ENCODE peak calls at places on chromosomes 2 and 18, in six cellular contexts. One of them, this sample, is unnamed.

GRCh38 chr18:29161429-29161828 is 984.5 kb upstream of the CDH2 start:
- DNase-seq in HepG2: no peak
- DNase-seq in K562: no peak
- DNase-seq in A549: no peak
- DNase-seq in endothelial cell of umbilical vein: peak; percentile 30
- DNase-seq in GM12878: no peak
- DNase-seq in this sample: no peak

GRCh38 chr2:43051316-43051715 is 175.1 kb downstream of the ZFP36L2 start:
- DNase-seq in K562: no peak
- DNase-seq in A549: peak; percentile 90
- DNase-seq in endothelial cell of umbilical vein: peak; percentile 81
- DNase-seq in HepG2: no peak
- DNase-seq in GM12878: no peak
- DNase-seq in this sample: no peak

GRCh38 chr2:203900298-203900697 is 32.7 kb downstream of the CTLA4 start:
- DNase-seq in GM12878: no peak
- DNase-seq in K562: no peak
- DNase-seq in A549: no peak
- DNase-seq in endothelial cell of umbilical vein: no peak
- DNase-seq in HepG2: no peak
- DNase-seq in this sample: no peak

GRCh38 chr18:29681578-29681977 is 1361.0 kb downstream of the DSC3 start:
- DNase-seq in A549: no peak
- DNase-seq in endothelial cell of umbilical vein: no peak
- DNase-seq in GM12878: no peak
- DNase-seq in K562: no peak
- DNase-seq in HepG2: no peak
- DNase-seq in this sample: no peak

GRCh38 chr2:219452361-219453317 is 18.0 kb downstream of the SPEG start:
- DNase-seq in GM12878: no peak
- DNase-seq in A549: no peak
- DNase-seq in HepG2: no peak
- DNase-seq in endothelial cell of umbilical vein: no peak
- DNase-seq in K562: peak; percentile 33
- DNase-seq in this sample: no peak

GRCh38 chr2:128424806-128425205 is 106.1 kb upstream of the HS6ST1 start:
- DNase-seq in GM12878: no peak
- DNase-seq in A549: no peak
- DNase-seq in K562: no peak
- DNase-seq in endothelial cell of umbilical vein: no peak
- DNase-seq in HepG2: no peak
- DNase-seq in this sample: no peak

GRCh38 chr2:159225025-159226016 is 61.2 kb downstream of the WDSUB1 start:
- DNase-seq in A549: no peak
- DNase-seq in GM12878: no peak
- DNase-seq in endothelial cell of umbilical vein: peak; percentile 70
- DNase-seq in HepG2: no peak
- DNase-seq in K562: no peak
- DNase-seq in this sample: no peak

GRCh38 chr2:132670961-132671781 is 1.2 kb upstream of the LYPD1 start:
- DNase-seq in A549: peak; percentile 16
- DNase-seq in endothelial cell of umbilical vein: peak; percentile 86
- DNase-seq in GM12878: no peak
- DNase-seq in HepG2: no peak
- DNase-seq in K562: no peak
- DNase-seq in this sample: no peak

GRCh38 chr18:23243178-23243577 is 107.9 kb downstream of the CABLES1 start:
- DNase-seq in K562: no peak
- DNase-seq in A549: no peak
- DNase-seq in GM12878: no peak
- DNase-seq in HepG2: no peak
- DNase-seq in endothelial cell of umbilical vein: no peak
- DNase-seq in this sample: peak; percentile 30

GRCh38 chr2:186347472-186347871 is 138.6 kb upstream of the ZC3H15 start:
- DNase-seq in K562: no peak
- DNase-seq in A549: no peak
- DNase-seq in GM12878: no peak
- DNase-seq in endothelial cell of umbilical vein: peak; percentile 44
- DNase-seq in HepG2: no peak
- DNase-seq in this sample: no peak

GRCh38 chr18:12013186-12013916 is 32.0 kb downstream of the IMPA2 start:
- DNase-seq in GM12878: no peak
- DNase-seq in HepG2: no peak
- DNase-seq in A549: no peak
- DNase-seq in K562: no peak
- DNase-seq in endothelial cell of umbilical vein: no peak
- DNase-seq in this sample: no peak

GRCh38 chr2:232489516-232490220 is 2.0 kb upstream of the ECEL1 start:
- DNase-seq in K562: no peak
- DNase-seq in A549: no peak
- DNase-seq in HepG2: no peak
- DNase-seq in endothelial cell of umbilical vein: no peak
- DNase-seq in GM12878: no peak
- DNase-seq in this sample: no peak

GRCh38 chr2:98134601-98135000 is 47.6 kb downstream of the VWA3B start:
- DNase-seq in HepG2: no peak
- DNase-seq in endothelial cell of umbilical vein: no peak
- DNase-seq in K562: no peak
- DNase-seq in GM12878: no peak
- DNase-seq in A549: no peak
- DNase-seq in this sample: peak; percentile 77

GRCh38 chr2:111633139-111633538 is 250.9 kb downstream of the ANAPC1 start:
- DNase-seq in endothelial cell of umbilical vein: no peak
- DNase-seq in GM12878: no peak
- DNase-seq in A549: no peak
- DNase-seq in K562: no peak
- DNase-seq in HepG2: no peak
- DNase-seq in this sample: no peak

GRCh38 chr2:11775384-11775783 is 29.0 kb downstream of the LPIN1 start:
- DNase-seq in HepG2: no peak
- DNase-seq in A549: no peak
- DNase-seq in K562: no peak
- DNase-seq in GM12878: peak; percentile 44
- DNase-seq in endothelial cell of umbilical vein: peak; percentile 54
- DNase-seq in this sample: no peak

GRCh38 chr18:38241736-38242135 is 676.1 kb upstream of the CELF4 start:
- DNase-seq in GM12878: no peak
- DNase-seq in K562: no peak
- DNase-seq in endothelial cell of umbilical vein: no peak
- DNase-seq in HepG2: no peak
- DNase-seq in A549: no peak
- DNase-seq in this sample: no peak

GRCh38 chr2:163733301-163733938 is 2.4 kb downstream of the FIGN start:
- DNase-seq in endothelial cell of umbilical vein: no peak
- DNase-seq in K562: no peak
- DNase-seq in GM12878: no peak
- DNase-seq in HepG2: no peak
- DNase-seq in A549: no peak
- DNase-seq in this sample: no peak

GRCh38 chr2:72137498-72138010 is 10.1 kb downstream of the CYP26B1 start:
- DNase-seq in endothelial cell of umbilical vein: peak; percentile 49
- DNase-seq in K562: peak; percentile 88
- DNase-seq in A549: peak; percentile 88
- DNase-seq in GM12878: no peak
- DNase-seq in HepG2: peak; percentile 58
- DNase-seq in this sample: peak; percentile 63

GRCh38 chr2:20585710-20586378 is 65.1 kb downstream of the HS1BP3 start:
- DNase-seq in K562: no peak
- DNase-seq in GM12878: no peak
- DNase-seq in A549: no peak
- DNase-seq in HepG2: no peak
- DNase-seq in endothelial cell of umbilical vein: no peak
- DNase-seq in this sample: no peak

GRCh38 chr2:18763338-18763737 is 174.0 kb upstream of the NT5C1B start:
- DNase-seq in HepG2: no peak
- DNase-seq in A549: no peak
- DNase-seq in K562: no peak
- DNase-seq in endothelial cell of umbilical vein: no peak
- DNase-seq in GM12878: no peak
- DNase-seq in this sample: no peak

GRCh38 chr2:18762667-18763066 is 173.3 kb upstream of the NT5C1B start:
- DNase-seq in endothelial cell of umbilical vein: no peak
- DNase-seq in GM12878: no peak
- DNase-seq in A549: no peak
- DNase-seq in K562: no peak
- DNase-seq in HepG2: peak; percentile 7
- DNase-seq in this sample: no peak
- TF ChIP-seq MAX in endothelial cell of umbilical vein: no peak
- TF ChIP-seq MAX in GM12878: no peak
- TF ChIP-seq MAX in A549: no peak
- TF ChIP-seq MAX in K562: no peak
- TF ChIP-seq MAX in HepG2: no peak
- TF ChIP-seq MAX in this sample: no peak

DNA sequence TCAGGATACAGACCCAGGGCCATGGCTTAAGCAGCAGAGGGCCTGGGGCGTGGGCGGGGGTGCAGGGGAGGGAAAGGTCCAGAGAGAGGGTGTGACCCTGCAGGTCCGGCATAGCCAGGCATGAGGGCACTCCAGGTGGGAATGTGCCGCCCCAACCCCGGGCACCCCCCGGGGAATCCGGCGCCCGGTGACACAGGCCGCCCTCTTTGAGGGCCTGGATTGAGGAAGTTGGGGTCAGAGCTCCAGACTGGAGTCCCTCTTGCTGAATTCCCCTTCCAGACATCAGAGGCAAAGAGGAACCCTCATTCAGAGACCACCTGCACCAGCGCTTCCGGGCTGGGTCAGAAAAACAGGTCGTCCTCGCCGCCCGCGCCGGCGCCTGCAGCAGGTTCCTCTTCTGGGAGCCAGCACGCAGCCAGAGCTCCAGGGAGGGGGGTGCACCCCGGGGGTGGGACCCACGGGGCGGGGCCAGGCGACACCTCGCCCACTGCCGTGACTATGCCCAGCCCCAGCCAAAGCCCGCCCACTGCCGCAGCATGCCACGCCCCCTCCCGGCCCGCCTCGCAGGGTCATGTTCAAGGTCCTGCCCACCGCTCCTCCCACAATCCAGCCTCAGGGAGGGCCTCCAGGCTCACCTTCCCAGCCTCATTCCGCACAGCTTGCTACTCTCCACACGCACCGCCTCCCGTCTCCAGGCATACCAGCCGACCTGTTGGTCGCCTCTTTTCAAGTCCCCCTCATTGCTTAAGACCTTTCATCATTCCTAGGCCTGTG is 98.3 kb upstream of the ID2 start:
- DNase-seq in endothelial cell of umbilical vein: peak; percentile 38
- DNase-seq in GM12878: peak; percentile 80
- DNase-seq in A549: no peak
- DNase-seq in HepG2: peak; percentile 79
- DNase-seq in K562: peak; percentile 99
- DNase-seq in this sample: peak; percentile 98
- TF ChIP-seq POLR2A in endothelial cell of umbilical vein: no peak
- TF ChIP-seq POLR2A in GM12878: peak; percentile 52
- TF ChIP-seq POLR2A in A549: no peak
- TF ChIP-seq POLR2A in HepG2: no peak
- TF ChIP-seq POLR2A in K562: peak; percentile 62
- TF ChIP-seq POLR2A in this sample: no peak

GRCh38 chr2:181742908-181743722 is 62.8 kb upstream of the NEUROD1 start:
- DNase-seq in HepG2: peak; percentile 66
- DNase-seq in GM12878: peak; percentile 17
- DNase-seq in K562: no peak
- DNase-seq in A549: peak; percentile 7
- DNase-seq in endothelial cell of umbilical vein: peak; percentile 83
- DNase-seq in this sample: peak; percentile 68
- TF ChIP-seq MYC in HepG2: no peak
- TF ChIP-seq MYC in GM12878: no peak
- TF ChIP-seq MYC in K562: no peak
- TF ChIP-seq MYC in A549: no peak
- TF ChIP-seq MYC in endothelial cell of umbilical vein: no peak
- TF ChIP-seq MYC in this sample: no peak

DNA sequence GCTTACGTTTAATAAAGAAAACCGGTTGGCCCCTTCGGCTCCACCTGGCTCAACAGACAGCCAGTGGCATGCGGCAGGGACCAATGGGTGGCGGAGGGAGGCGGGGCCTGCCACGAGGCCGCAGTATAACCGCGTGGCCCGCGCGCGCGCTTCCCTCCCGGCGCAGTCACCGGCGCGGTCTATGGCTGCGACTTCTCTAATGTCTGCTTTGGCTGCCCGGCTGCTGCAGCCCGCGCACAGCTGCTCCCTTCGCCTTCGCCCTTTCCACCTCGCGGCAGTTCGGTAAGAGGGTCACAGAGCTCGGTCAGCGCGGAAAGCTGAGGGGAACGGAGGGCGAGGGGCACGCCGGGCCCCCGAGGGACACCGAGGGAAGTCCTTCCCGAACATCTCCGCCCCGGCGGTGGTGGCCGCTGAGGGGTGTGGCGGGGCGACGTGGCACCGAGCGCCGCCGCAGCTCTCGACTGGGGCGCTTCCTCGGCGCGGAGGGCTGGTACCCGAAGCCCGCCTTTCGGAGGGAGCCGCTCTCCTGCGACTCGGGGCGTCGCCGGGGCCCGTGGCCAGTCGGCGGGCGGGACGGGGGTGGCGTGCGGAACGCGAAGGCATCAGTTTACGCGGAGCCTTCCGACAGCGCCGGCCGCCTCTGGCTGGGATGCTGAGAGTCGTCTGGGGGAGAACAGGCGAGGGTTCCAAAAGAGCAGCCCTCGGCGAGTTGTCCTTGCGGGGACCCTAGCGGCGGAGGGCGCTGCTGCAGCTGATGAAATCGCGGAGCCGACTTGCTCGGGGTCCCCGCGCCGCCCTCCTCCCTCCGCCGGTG is at the start of gene MTHFD2:
- DNase-seq in HepG2: peak; percentile 97
- DNase-seq in endothelial cell of umbilical vein: peak; percentile 97
- DNase-seq in K562: peak; percentile 93
- DNase-seq in GM12878: peak; percentile 90
- DNase-seq in A549: peak; percentile 100
- DNase-seq in this sample: peak; percentile 99
- TF ChIP-seq MAX in HepG2: peak; percentile 100
- TF ChIP-seq MAX in endothelial cell of umbilical vein: peak; percentile 94
- TF ChIP-seq MAX in K562: peak; percentile 99
- TF ChIP-seq MAX in GM12878: peak; percentile 98
- TF ChIP-seq MAX in A549: peak; percentile 99
- TF ChIP-seq MAX in this sample: peak; percentile 99

GRCh38 chr2:238596571-238597551 is 170.1 kb downstream of the ASB1 start:
- DNase-seq in HepG2: peak; percentile 70
- DNase-seq in A549: peak; percentile 89
- DNase-seq in GM12878: no peak
- DNase-seq in K562: no peak
- DNase-seq in endothelial cell of umbilical vein: peak; percentile 93
- DNase-seq in this sample: no peak
- TF ChIP-seq POLR2A in HepG2: no peak
- TF ChIP-seq POLR2A in A549: no peak
- TF ChIP-seq POLR2A in GM12878: no peak
- TF ChIP-seq POLR2A in K562: no peak
- TF ChIP-seq POLR2A in endothelial cell of umbilical vein: no peak
- TF ChIP-seq POLR2A in this sample: no peak

This sample was measured in NB4.